ENCODE peak calls at places on chromosomes 1 and 21, in seven cellular contexts. One of them, this sample, is unnamed.

GRCh38 chr1:198018529-198018928 is 101.4 kb downstream of the LHX9 start:
- DNase-seq in HCT116: peak
- DNase-seq in H1: no peak
- DNase-seq in WTC11: no peak
- DNase-seq in K562: no peak
- DNase-seq in GM12878: no peak
- DNase-seq in HepG2: no peak
- DNase-seq in this sample: no peak

GRCh38 chr1:11645670-11646265 is 8.5 kb downstream of the FBXO2 start:
- DNase-seq in HCT116: peak
- DNase-seq in H1: no peak
- DNase-seq in WTC11: peak
- DNase-seq in K562: peak
- DNase-seq in GM12878: no peak
- DNase-seq in HepG2: peak
- DNase-seq in this sample: peak

GRCh38 chr1:38624341-38625039 is 235.1 kb downstream of the RRAGC start:
- DNase-seq in HCT116: no peak
- DNase-seq in H1: no peak
- DNase-seq in WTC11: no peak
- DNase-seq in K562: no peak
- DNase-seq in GM12878: no peak
- DNase-seq in HepG2: no peak
- DNase-seq in this sample: no peak

GRCh38 chr1:18373882-18374493 is 106.7 kb upstream of the KLHDC7A start:
- DNase-seq in HCT116: no peak
- DNase-seq in H1: peak
- DNase-seq in WTC11: peak
- DNase-seq in K562: peak
- DNase-seq in GM12878: no peak
- DNase-seq in HepG2: no peak
- DNase-seq in this sample: peak

GRCh38 chr1:158188618-158189017 is 7.9 kb downstream of the CD1D start:
- DNase-seq in HCT116: no peak
- DNase-seq in H1: no peak
- DNase-seq in WTC11: no peak
- DNase-seq in K562: no peak
- DNase-seq in GM12878: no peak
- DNase-seq in HepG2: no peak
- DNase-seq in this sample: no peak

GRCh38 chr1:3439346-3439745 is 15.1 kb upstream of the ARHGEF16 start:
- DNase-seq in HCT116: no peak
- DNase-seq in H1: no peak
- DNase-seq in WTC11: no peak
- DNase-seq in K562: no peak
- DNase-seq in GM12878: no peak
- DNase-seq in HepG2: no peak
- DNase-seq in this sample: no peak

GRCh38 chr1:197093226-197093887 is 26.3 kb upstream of the F13B start:
- DNase-seq in HCT116: no peak
- DNase-seq in H1: no peak
- DNase-seq in WTC11: no peak
- DNase-seq in K562: no peak
- DNase-seq in GM12878: no peak
- DNase-seq in HepG2: no peak
- DNase-seq in this sample: no peak

GRCh38 chr1:86507935-86508582 is 38.8 kb upstream of the CLCA4 start:
- DNase-seq in HCT116: peak
- DNase-seq in H1: no peak
- DNase-seq in WTC11: peak
- DNase-seq in K562: peak
- DNase-seq in GM12878: no peak
- DNase-seq in HepG2: no peak
- DNase-seq in this sample: no peak

GRCh38 chr1:171637928-171638576 is 14.4 kb downstream of the MYOC start:
- DNase-seq in HCT116: no peak
- DNase-seq in H1: no peak
- DNase-seq in WTC11: no peak
- DNase-seq in K562: no peak
- DNase-seq in GM12878: no peak
- DNase-seq in HepG2: peak
- DNase-seq in this sample: no peak

GRCh38 chr1:65558215-65558614 is 137.7 kb downstream of the LEPR start:
- DNase-seq in HCT116: no peak
- DNase-seq in H1: no peak
- DNase-seq in WTC11: no peak
- DNase-seq in K562: no peak
- DNase-seq in GM12878: no peak
- DNase-seq in HepG2: no peak
- DNase-seq in this sample: no peak

GRCh38 chr1:3481836-3482589 is 27.5 kb downstream of the ARHGEF16 start:
- DNase-seq in HCT116: peak
- DNase-seq in H1: no peak
- DNase-seq in WTC11: no peak
- DNase-seq in K562: no peak
- DNase-seq in GM12878: no peak
- DNase-seq in HepG2: no peak
- DNase-seq in this sample: no peak

GRCh38 chr1:98385691-98386090 is 275.8 kb upstream of the SNX7 start:
- DNase-seq in HCT116: no peak
- DNase-seq in H1: no peak
- DNase-seq in WTC11: no peak
- DNase-seq in K562: no peak
- DNase-seq in GM12878: no peak
- DNase-seq in HepG2: no peak
- DNase-seq in this sample: no peak

GRCh38 chr1:29962831-29963247 is 726.5 kb downstream of the PTPRU start:
- DNase-seq in HCT116: peak
- DNase-seq in H1: no peak
- DNase-seq in WTC11: no peak
- DNase-seq in K562: peak
- DNase-seq in GM12878: no peak
- DNase-seq in HepG2: no peak
- DNase-seq in this sample: no peak

GRCh38 chr1:204742676-204743075 is 57.1 kb upstream of the LRRN2 start:
- DNase-seq in HCT116: no peak
- DNase-seq in H1: no peak
- DNase-seq in WTC11: no peak
- DNase-seq in K562: no peak
- DNase-seq in GM12878: no peak
- DNase-seq in HepG2: no peak
- DNase-seq in this sample: no peak

GRCh38 chr1:58827298-58827697 is 43.5 kb upstream of the JUN start:
- DNase-seq in HCT116: no peak
- DNase-seq in H1: no peak
- DNase-seq in WTC11: no peak
- DNase-seq in K562: no peak
- DNase-seq in GM12878: no peak
- DNase-seq in HepG2: no peak
- DNase-seq in this sample: no peak

GRCh38 chr21:42321231-42321630 is 6.0 kb upstream of the TFF3 start:
- DNase-seq in HCT116: no peak
- DNase-seq in H1: no peak
- DNase-seq in WTC11: no peak
- DNase-seq in K562: no peak
- DNase-seq in GM12878: no peak
- DNase-seq in HepG2: no peak
- DNase-seq in this sample: no peak

GRCh38 chr1:57945045-57945444 is 521.2 kb upstream of the DAB1 start:
- DNase-seq in HCT116: no peak
- DNase-seq in H1: no peak
- DNase-seq in WTC11: no peak
- DNase-seq in K562: no peak
- DNase-seq in GM12878: no peak
- DNase-seq in HepG2: no peak
- DNase-seq in this sample: no peak

GRCh38 chr1:48069662-48070432 is 72.7 kb upstream of the TRABD2B start:
- DNase-seq in HCT116: no peak
- DNase-seq in H1: no peak
- DNase-seq in WTC11: no peak
- DNase-seq in K562: no peak
- DNase-seq in GM12878: no peak
- DNase-seq in HepG2: no peak
- DNase-seq in this sample: no peak

GRCh38 chr1:154819628-154820590 is 50.2 kb downstream of the KCNN3 start:
- DNase-seq in HCT116: peak
- DNase-seq in H1: no peak
- DNase-seq in WTC11: peak
- DNase-seq in K562: peak
- DNase-seq in GM12878: no peak
- DNase-seq in HepG2: peak
- DNase-seq in this sample: peak

GRCh38 chr1:181469829-181470228 is 13.5 kb upstream of the CACNA1E start:
- DNase-seq in HCT116: no peak
- DNase-seq in H1: no peak
- DNase-seq in WTC11: no peak
- DNase-seq in K562: peak
- DNase-seq in GM12878: no peak
- DNase-seq in HepG2: no peak
- DNase-seq in this sample: no peak

GRCh38 chr1:226308166-226308722 is 720 bp downstream of the LIN9 start:
- DNase-seq in HCT116: no peak
- DNase-seq in H1: no peak
- DNase-seq in WTC11: no peak
- DNase-seq in K562: no peak
- DNase-seq in GM12878: no peak
- DNase-seq in HepG2: no peak
- DNase-seq in this sample: peak

GRCh38 chr1:39268906-39269305 is 64.4 kb downstream of the MACF1 start:
- DNase-seq in HCT116: no peak
- DNase-seq in H1: peak
- DNase-seq in WTC11: peak
- DNase-seq in K562: no peak
- DNase-seq in GM12878: no peak
- DNase-seq in HepG2: no peak
- DNase-seq in this sample: no peak

GRCh38 chr1:63968663-63969460 is 195.0 kb downstream of the ROR1 start:
- DNase-seq in HCT116: no peak
- DNase-seq in H1: no peak
- DNase-seq in WTC11: no peak
- DNase-seq in K562: no peak
- DNase-seq in GM12878: no peak
- DNase-seq in HepG2: no peak
- DNase-seq in this sample: no peak

GRCh38 chr1:63971557-63971956 is 197.7 kb downstream of the ROR1 start:
- DNase-seq in HCT116: no peak
- DNase-seq in H1: no peak
- DNase-seq in WTC11: no peak
- DNase-seq in K562: no peak
- DNase-seq in GM12878: no peak
- DNase-seq in HepG2: no peak
- DNase-seq in this sample: no peak

GRCh38 chr1:63966016-63966415 is 192.2 kb downstream of the ROR1 start:
- DNase-seq in HCT116: no peak
- DNase-seq in H1: no peak
- DNase-seq in WTC11: no peak
- DNase-seq in K562: no peak
- DNase-seq in GM12878: no peak
- DNase-seq in HepG2: no peak
- DNase-seq in this sample: no peak

GRCh38 chr1:63967901-63968300 is 194.1 kb downstream of the ROR1 start:
- DNase-seq in HCT116: no peak
- DNase-seq in H1: no peak
- DNase-seq in WTC11: no peak
- DNase-seq in K562: no peak
- DNase-seq in GM12878: no peak
- DNase-seq in HepG2: no peak
- DNase-seq in this sample: no peak

DNA sequence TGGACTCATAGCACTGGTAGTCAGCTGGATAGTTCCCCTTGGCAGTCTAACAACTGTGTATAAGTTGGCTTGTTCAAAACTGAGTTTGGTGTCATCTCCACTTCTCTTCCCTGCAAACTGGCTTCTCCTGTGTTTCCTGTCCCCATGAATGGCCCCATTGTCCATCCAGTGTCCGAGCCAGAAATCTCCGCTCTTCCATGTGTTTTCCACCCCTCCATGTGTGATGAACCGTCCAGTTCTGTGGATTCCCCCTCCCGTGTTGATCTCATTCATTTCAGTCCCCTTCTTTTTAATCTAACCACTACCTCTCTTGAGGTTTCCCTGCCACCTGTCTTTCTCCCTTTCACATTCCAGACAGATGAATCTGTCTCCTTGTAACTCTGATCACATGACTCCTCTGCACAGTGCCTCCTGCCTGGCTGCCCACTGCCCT is 195.7 kb downstream of the ROR1 start:
- DNase-seq in HCT116: peak
- DNase-seq in H1: no peak
- DNase-seq in WTC11: no peak
- DNase-seq in K562: no peak
- DNase-seq in GM12878: no peak
- DNase-seq in HepG2: no peak
- DNase-seq in this sample: no peak
- TF ChIP-seq SP1 in HCT116: no peak
- TF ChIP-seq SP1 in H1: no peak
- TF ChIP-seq SP1 in WTC11: no peak
- TF ChIP-seq SP1 in K562: no peak
- TF ChIP-seq SP1 in GM12878: no peak
- TF ChIP-seq SP1 in HepG2: no peak
- TF ChIP-seq SP1 in this sample: no peak

GRCh38 chr1:156400191-156400920 is 31.3 kb downstream of the RHBG start:
- DNase-seq in HCT116: no peak
- DNase-seq in H1: no peak
- DNase-seq in WTC11: no peak
- DNase-seq in K562: no peak
- DNase-seq in GM12878: no peak
- DNase-seq in HepG2: no peak
- DNase-seq in this sample: no peak
- TF ChIP-seq SP1 in HCT116: no peak
- TF ChIP-seq SP1 in H1: no peak
- TF ChIP-seq SP1 in WTC11: no peak
- TF ChIP-seq SP1 in K562: no peak
- TF ChIP-seq SP1 in GM12878: no peak
- TF ChIP-seq SP1 in HepG2: no peak
- TF ChIP-seq SP1 in this sample: no peak

GRCh38 chr1:16009030-16009460 is 5.0 kb downstream of the SRARP start:
- DNase-seq in HCT116: peak
- DNase-seq in H1: peak
- DNase-seq in WTC11: peak
- DNase-seq in K562: peak
- DNase-seq in GM12878: no peak
- DNase-seq in HepG2: peak
- DNase-seq in this sample: peak
- TF ChIP-seq SP1 in HCT116: no peak
- TF ChIP-seq SP1 in H1: no peak
- TF ChIP-seq SP1 in WTC11: no peak
- TF ChIP-seq SP1 in K562: peak
- TF ChIP-seq SP1 in GM12878: no peak
- TF ChIP-seq SP1 in HepG2: no peak
- TF ChIP-seq SP1 in this sample: no peak

DNA sequence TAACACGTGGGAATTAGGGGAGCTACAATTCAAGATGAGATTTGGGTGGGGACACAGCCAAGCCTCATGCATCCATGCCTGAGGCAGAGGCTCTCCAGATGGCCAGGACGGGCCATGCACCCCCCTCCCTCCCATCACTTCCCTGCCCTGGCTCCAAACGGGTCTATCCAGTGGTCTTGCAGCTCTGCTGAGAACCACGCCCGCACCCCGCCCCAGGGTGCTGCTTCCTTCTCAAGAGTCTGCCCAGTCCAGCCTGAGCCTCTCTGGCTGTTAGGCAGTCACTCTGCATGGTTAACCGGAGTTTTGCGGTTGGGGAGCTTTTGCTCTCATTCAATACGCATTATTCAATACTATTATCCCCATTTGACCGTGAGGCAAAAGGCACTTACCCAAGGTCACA is 131.5 kb upstream of the TMEM51 start:
- DNase-seq in HCT116: no peak
- DNase-seq in H1: no peak
- DNase-seq in WTC11: no peak
- DNase-seq in K562: no peak
- DNase-seq in GM12878: no peak
- DNase-seq in HepG2: no peak
- DNase-seq in this sample: no peak
- TF ChIP-seq SP1 in HCT116: no peak
- TF ChIP-seq SP1 in H1: no peak
- TF ChIP-seq SP1 in WTC11: no peak
- TF ChIP-seq SP1 in K562: no peak
- TF ChIP-seq SP1 in GM12878: no peak
- TF ChIP-seq SP1 in HepG2: no peak
- TF ChIP-seq SP1 in this sample: no peak

This sample was measured in HEK293T.